ENCODE peak calls at places on chromosomes 16 and 17, in seven cellular contexts. O is ELR; E is Calu3; Q is stimulated activated CD4-positive, alpha-beta T cell treated with anti-CD3 and anti-CD28 coated beads, Interleukin-4, amount 100 ng/mL, for 24 hours; G is HFFc6; H is A549; A is AG08396. C is an unnamed sample.

GRCh38 chr17:27977751-27978688 is 64.5 kb upstream of the NLK start:
- DNase-seq in O (peak), E (no peak), Q (no peak), G (no peak), H (no peak), A (no peak), C (no peak)

GRCh38 chr17:58303981-58304734 is 23.4 kb upstream of the MPO start:
- DNase-seq in O (peak), E (peak), Q (peak), G (peak), H (peak), A (peak), C (peak)

GRCh38 chr16:47753620-47754019 is 292.5 kb downstream of the PHKB start:
- DNase-seq in O (no peak), E (no peak), Q (no peak), G (no peak), H (no peak), A (no peak), C (no peak)

GRCh38 chr17:81640011-81640410 is 3.0 kb downstream of the TSPAN10 start:
- DNase-seq in O (no peak), E (no peak), Q (no peak), G (no peak), H (no peak), A (no peak), C (no peak)

GRCh38 chr16:11460820-11461594 is 115.7 kb downstream of the RMI2 start:
- DNase-seq in O (no peak), E (no peak), Q (no peak), G (no peak), H (no peak), A (no peak), C (no peak)

GRCh38 chr16:63690267-63690666 is 1431.6 kb downstream of the CDH11 start:
- DNase-seq in O (no peak), E (no peak), Q (no peak), G (no peak), H (no peak), A (no peak), C (no peak)

GRCh38 chr16:86033016-86033474 is 134.1 kb downstream of the IRF8 start:
- DNase-seq in O (no peak), E (no peak), Q (no peak), G (no peak), H (no peak), A (peak), C (no peak)

GRCh38 chr16:566475-567361 is at the start of gene NHLRC4:
- DNase-seq in O (peak), E (no peak), Q (peak), G (no peak), H (no peak), A (peak), C (peak)

GRCh38 chr17:8506145-8506544 is 70.5 kb downstream of the NDEL1 start:
- DNase-seq in O (no peak), E (no peak), Q (no peak), G (no peak), H (no peak), A (no peak), C (no peak)

C was measured in activated T-helper 1 cell treated with Interleukin-2 at 50 U/mL for 16 hours.